ENCODE peak calls at places on chromosomes 11 and 22, in seven cellular contexts. One of them, this sample, is unnamed. For H3K27me3, the result is how much of the 10 kb centered on the place peaks cover.

GRCh38 chr11:57568330-57568766 is 876 bp upstream of the UBE2L6 start:
- DNase-seq in adipocyte: peak
- DNase-seq in PC-3: peak
- DNase-seq in BJ: no peak
- DNase-seq in adrenal gland: no peak
- DNase-seq in stomach: no peak
- DNase-seq in H9: peak
- DNase-seq in this sample: peak

GRCh38 chr22:35575116-35575748 is 34.6 kb downstream of the RASD2 start:
- DNase-seq in adipocyte: no peak
- DNase-seq in PC-3: no peak
- DNase-seq in BJ: no peak
- DNase-seq in adrenal gland: no peak
- DNase-seq in stomach: no peak
- DNase-seq in H9: no peak
- DNase-seq in this sample: no peak

GRCh38 chr11:61785837-61786402 is 6.5 kb downstream of the TMEM258 start:
- DNase-seq in adipocyte: no peak
- DNase-seq in PC-3: no peak
- DNase-seq in BJ: no peak
- DNase-seq in adrenal gland: no peak
- DNase-seq in stomach: no peak
- DNase-seq in H9: peak
- DNase-seq in this sample: no peak

GRCh38 chr11:72497731-72498130 is 63.4 kb upstream of the CLPB start:
- DNase-seq in adipocyte: no peak
- DNase-seq in PC-3: no peak
- DNase-seq in BJ: no peak
- DNase-seq in adrenal gland: no peak
- DNase-seq in stomach: no peak
- DNase-seq in H9: no peak
- DNase-seq in this sample: no peak

GRCh38 chr22:40178417-40179409 is 988 bp downstream of the TNRC6B start:
- DNase-seq in adipocyte: peak
- DNase-seq in PC-3: peak
- DNase-seq in BJ: no peak
- DNase-seq in adrenal gland: peak
- DNase-seq in stomach: no peak
- DNase-seq in H9: peak
- DNase-seq in this sample: peak

GRCh38 chr22:42604403-42604802 is 10.3 kb downstream of the POLDIP3 start:
- DNase-seq in adipocyte: no peak
- DNase-seq in PC-3: no peak
- DNase-seq in BJ: no peak
- DNase-seq in adrenal gland: no peak
- DNase-seq in stomach: peak
- DNase-seq in H9: no peak
- DNase-seq in this sample: no peak

GRCh38 chr11:132093861-132094260 is 723.4 kb downstream of the NTM start:
- DNase-seq in adipocyte: no peak
- DNase-seq in PC-3: no peak
- DNase-seq in BJ: no peak
- DNase-seq in adrenal gland: no peak
- DNase-seq in stomach: no peak
- DNase-seq in H9: no peak
- DNase-seq in this sample: no peak

GRCh38 chr11:117584056-117584830 is 212.8 kb downstream of the DSCAML1 start:
- DNase-seq in adipocyte: no peak
- DNase-seq in PC-3: no peak
- DNase-seq in BJ: no peak
- DNase-seq in adrenal gland: no peak
- DNase-seq in stomach: no peak
- DNase-seq in H9: no peak
- DNase-seq in this sample: no peak

GRCh38 chr11:86149813-86150212 is 80.9 kb upstream of the PICALM start:
- DNase-seq in adipocyte: peak
- DNase-seq in PC-3: no peak
- DNase-seq in BJ: no peak
- DNase-seq in adrenal gland: no peak
- DNase-seq in stomach: no peak
- DNase-seq in H9: no peak
- DNase-seq in this sample: no peak

DNA sequence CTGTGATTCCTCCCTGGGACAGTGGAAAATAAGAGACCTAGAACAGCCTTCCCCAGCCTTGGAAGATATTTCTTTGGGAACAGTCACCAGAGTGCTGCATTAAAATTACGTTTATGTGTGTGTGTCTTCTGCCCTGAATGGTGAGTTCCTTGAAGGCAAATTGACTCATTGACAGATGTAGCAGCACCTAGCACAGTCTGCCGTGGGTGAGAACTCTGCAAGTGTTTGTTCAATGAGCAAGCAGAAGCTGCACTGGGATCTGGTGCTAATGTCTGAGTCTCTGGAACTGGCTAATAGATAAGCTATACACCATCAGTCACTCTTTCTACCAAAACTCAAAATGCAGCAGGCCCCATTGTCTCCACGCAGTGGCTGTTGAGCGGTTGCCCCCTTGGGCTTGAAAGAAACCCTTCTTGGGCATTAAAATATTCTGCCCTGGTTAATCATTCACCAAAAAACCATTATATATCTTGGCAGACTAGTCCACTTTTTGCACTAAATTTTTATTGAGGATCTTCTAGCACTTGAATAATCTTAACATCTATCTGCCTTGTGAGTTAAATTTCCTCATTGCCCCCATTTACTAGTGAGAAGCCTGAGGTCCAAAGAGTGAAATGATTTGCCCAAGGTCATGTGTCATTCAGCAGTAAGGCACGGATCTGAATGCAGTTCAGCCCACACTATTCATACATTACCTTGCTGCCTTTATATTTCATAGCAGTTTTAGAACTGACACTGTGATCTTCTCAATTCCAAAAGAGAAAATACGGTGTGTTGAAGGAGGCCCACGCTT is 87.8 kb upstream of the GALNT18 start:
- DNase-seq in adipocyte: no peak
- DNase-seq in PC-3: peak
- DNase-seq in BJ: no peak
- DNase-seq in adrenal gland: no peak
- DNase-seq in stomach: no peak
- DNase-seq in H9: no peak
- DNase-seq in this sample: no peak
- H3K27me3 ChIP-seq in adipocyte: under half
- H3K27me3 ChIP-seq in PC-3: under half
- H3K27me3 ChIP-seq in BJ: under half
- H3K27me3 ChIP-seq in adrenal gland: under half
- H3K27me3 ChIP-seq in stomach: under half
- H3K27me3 ChIP-seq in H9: under half
- H3K27me3 ChIP-seq in this sample: under half

DNA sequence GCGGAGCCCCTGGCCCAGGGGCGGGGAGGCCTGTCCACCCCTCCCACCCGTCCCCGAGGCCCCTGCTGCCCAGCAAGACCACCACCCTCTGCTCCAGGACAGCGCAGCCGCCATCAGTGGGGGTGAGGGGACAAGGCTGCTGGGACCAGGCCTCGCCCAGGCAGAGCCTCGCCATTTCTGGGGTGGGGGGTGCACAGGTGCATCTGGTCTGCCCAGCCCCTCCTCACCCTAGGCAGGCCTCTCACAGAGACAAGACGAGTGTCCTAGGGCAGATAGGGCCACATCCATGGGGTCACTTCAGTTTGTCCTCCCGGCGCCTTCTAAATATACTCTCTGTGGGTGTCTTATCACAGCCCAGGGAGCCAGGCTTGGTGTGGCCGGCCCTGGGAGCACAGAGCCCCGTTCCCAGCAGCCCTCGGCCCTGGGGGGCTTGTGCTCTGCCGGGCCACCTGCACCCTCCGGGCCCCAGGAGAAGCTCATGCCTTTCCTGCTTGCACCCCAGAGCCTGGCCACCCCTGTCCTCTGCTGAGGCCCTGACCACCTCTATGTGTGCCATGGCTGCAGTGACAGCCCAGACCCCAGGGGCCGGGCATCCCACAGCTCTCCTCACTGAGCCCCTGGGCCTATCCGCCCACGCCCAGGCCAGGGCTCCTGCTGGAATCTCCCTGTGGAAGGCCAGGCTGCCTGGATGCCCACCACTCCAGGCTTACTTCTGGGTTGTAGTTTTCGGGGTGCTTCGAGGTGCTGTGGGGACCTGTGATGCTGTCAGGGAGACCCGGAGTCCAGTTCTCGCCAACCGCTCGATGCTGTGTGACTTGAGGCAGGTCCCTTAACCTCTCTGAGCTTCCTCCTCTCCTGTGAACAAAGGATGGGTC is 70.8 kb downstream of the KCNQ1 start:
- DNase-seq in adipocyte: no peak
- DNase-seq in PC-3: no peak
- DNase-seq in BJ: no peak
- DNase-seq in adrenal gland: peak
- DNase-seq in stomach: peak
- DNase-seq in H9: no peak
- DNase-seq in this sample: no peak
- H3K27me3 ChIP-seq in adipocyte: under half
- H3K27me3 ChIP-seq in PC-3: under half
- H3K27me3 ChIP-seq in BJ: under half
- H3K27me3 ChIP-seq in adrenal gland: under half
- H3K27me3 ChIP-seq in stomach: under half
- H3K27me3 ChIP-seq in H9: under half
- H3K27me3 ChIP-seq in this sample: under half

DNA sequence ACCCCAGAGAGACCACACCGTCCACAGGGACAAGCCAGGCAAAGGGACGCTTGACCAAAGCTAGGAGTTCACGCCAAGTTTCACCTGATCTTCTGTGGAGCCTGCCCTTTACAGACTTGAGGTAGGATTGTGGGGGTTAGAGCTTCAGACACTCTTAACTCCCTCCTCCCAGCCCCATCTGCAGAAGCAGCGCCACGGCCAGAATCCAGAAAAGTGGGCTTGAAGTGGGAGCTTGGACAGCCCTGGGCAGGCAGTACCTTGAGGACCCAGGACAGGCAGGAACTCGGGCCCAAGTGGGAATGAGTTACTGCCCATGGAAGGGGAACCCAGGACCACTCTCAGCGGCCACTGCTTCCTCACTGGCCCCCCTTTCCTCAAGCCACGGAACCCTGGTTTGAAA is 695.9 kb downstream of the TBC1D22A start:
- DNase-seq in adipocyte: no peak
- DNase-seq in PC-3: no peak
- DNase-seq in BJ: no peak
- DNase-seq in adrenal gland: no peak
- DNase-seq in stomach: no peak
- DNase-seq in H9: no peak
- DNase-seq in this sample: no peak
- H3K27me3 ChIP-seq in adipocyte: under half
- H3K27me3 ChIP-seq in PC-3: under half
- H3K27me3 ChIP-seq in BJ: under half
- H3K27me3 ChIP-seq in adrenal gland: under half
- H3K27me3 ChIP-seq in stomach: under half
- H3K27me3 ChIP-seq in H9: under half
- H3K27me3 ChIP-seq in this sample: under half

DNA sequence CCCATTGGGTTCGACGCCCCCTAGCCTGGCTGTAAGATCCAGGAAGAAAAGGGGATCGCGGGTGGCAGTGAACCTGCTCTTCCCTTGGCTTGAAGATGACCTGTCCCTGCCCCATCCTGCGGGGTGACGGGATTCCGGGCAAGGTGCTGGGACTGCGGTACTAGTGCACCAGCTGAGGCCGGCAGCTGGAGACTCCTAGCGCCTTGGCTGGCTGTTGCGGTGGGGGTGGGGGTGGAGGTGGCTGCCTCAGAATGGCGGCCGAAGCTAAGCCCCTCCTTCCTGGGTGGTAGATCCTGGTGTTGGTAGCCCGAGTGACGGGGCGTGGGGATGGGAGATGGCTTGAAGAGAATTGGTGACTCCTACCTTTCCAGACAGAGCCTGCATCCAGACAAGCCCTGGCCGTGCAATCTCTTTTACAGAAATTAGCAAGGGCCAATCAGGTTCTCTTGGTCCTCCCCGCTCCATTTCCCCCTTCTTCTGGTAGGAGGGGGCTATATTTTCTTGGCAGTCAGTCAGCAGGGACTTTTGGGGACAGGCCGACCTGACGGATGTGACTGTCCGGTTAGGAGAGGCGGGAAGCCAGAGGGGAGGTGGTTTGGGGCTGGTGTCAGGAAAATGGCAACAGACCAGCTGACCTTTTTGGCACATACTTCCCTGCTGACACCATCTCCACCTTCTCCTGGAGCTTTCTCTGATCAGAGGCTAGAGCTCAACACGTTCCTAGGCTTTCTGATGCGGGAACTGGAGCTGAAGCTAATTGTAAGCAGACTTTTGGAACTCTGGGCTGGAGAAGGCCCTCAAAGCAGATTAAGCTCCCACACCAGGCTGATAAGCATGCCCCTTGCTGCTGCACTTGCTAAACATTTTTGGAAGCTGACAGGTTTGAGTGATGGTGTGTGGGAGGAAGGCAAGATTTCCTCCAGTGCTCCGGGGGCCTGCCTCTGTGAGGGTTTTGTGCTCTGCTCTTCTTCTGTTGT is 2.0 kb downstream of the NAV2 start:
- DNase-seq in adipocyte: peak
- DNase-seq in PC-3: peak
- DNase-seq in BJ: peak
- DNase-seq in adrenal gland: peak
- DNase-seq in stomach: no peak
- DNase-seq in H9: peak
- DNase-seq in this sample: no peak
- H3K27me3 ChIP-seq in adipocyte: under half
- H3K27me3 ChIP-seq in PC-3: under half
- H3K27me3 ChIP-seq in BJ: under half
- H3K27me3 ChIP-seq in adrenal gland: under half
- H3K27me3 ChIP-seq in stomach: under half
- H3K27me3 ChIP-seq in H9: under half
- H3K27me3 ChIP-seq in this sample: under half